ENCODE peak calls at places on chromosomes 3 and 15, in ten cellular contexts. X, R, B, T, K, Q, P, G, H and W are unnamed samples.

GRCh38 chr3:12966847-12967750 is 106.1 kb downstream of the IQSEC1 start:
- DNase-seq in X (no peak), R (peak; percentile 22), B (no peak), T (peak; percentile 31), K (no peak), Q (no peak), P (no peak), G (peak; percentile 24), H (peak; percentile 74), W (no peak)

GRCh38 chr15:65066001-65066634 is 1.7 kb downstream of the RASL12 start:
- DNase-seq in X (no peak), R (no peak), B (no peak), T (no peak), K (no peak), Q (no peak), P (no peak), G (no peak), H (no peak), W (no peak)

GRCh38 chr3:163664466-163664865 is 1413.8 kb downstream of the SI start:
- DNase-seq in X (no peak), R (no peak), B (no peak), T (no peak), K (no peak), Q (no peak), P (no peak), G (no peak), H (no peak), W (no peak)

GRCh38 chr15:85748729-85749128 is 46.0 kb downstream of the KLHL25 start:
- DNase-seq in X (no peak), R (no peak), B (no peak), T (no peak), K (no peak), Q (no peak), P (no peak), G (no peak), H (peak; percentile 53), W (no peak)

GRCh38 chr3:134084230-134084950 is 54.7 kb upstream of the SLCO2A1 start:
- DNase-seq in X (no peak), R (no peak), B (no peak), T (no peak), K (no peak), Q (no peak), P (no peak), G (no peak), H (no peak), W (peak; percentile 44)

GRCh38 chr3:168071971-168072645 is 23.6 kb downstream of the GOLIM4 start:
- DNase-seq in X (no peak), R (no peak), B (no peak), T (no peak), K (no peak), Q (no peak), P (no peak), G (no peak), H (no peak), W (no peak)

GRCh38 chr15:79091204-79091867 is 756 bp upstream of the RASGRF1 start:
- DNase-seq in X (no peak), R (no peak), B (no peak), T (no peak), K (no peak), Q (no peak), P (no peak), G (peak; percentile 19), H (no peak), W (no peak)

GRCh38 chr15:35374661-35375060 is 171.3 kb downstream of the DPH6 start:
- DNase-seq in X (no peak), R (no peak), B (no peak), T (no peak), K (no peak), Q (no peak), P (no peak), G (no peak), H (no peak), W (no peak)

GRCh38 chr3:108132727-108133373 is 42.0 kb upstream of the CD47 start:
- DNase-seq in X (peak; percentile 46), R (no peak), B (no peak), T (no peak), K (no peak), Q (no peak), P (peak; percentile 30), G (no peak), H (no peak), W (no peak)

GRCh38 chr15:85874236-85874635 is 79.5 kb upstream of the KLHL25 start:
- DNase-seq in X (no peak), R (no peak), B (no peak), T (no peak), K (no peak), Q (no peak), P (no peak), G (no peak), H (no peak), W (no peak)

GRCh38 chr3:33942483-33943150 is 144.2 kb downstream of the PDCD6IP start:
- DNase-seq in X (no peak), R (no peak), B (no peak), T (no peak), K (no peak), Q (no peak), P (no peak), G (no peak), H (no peak), W (no peak)

GRCh38 chr3:18579659-18580058 is 154.5 kb upstream of the SATB1 start:
- DNase-seq in X (no peak), R (no peak), B (no peak), T (no peak), K (no peak), Q (no peak), P (no peak), G (no peak), H (no peak), W (no peak)

GRCh38 chr15:90347666-90348065 is 4.4 kb upstream of the ZNF774 start:
- DNase-seq in X (no peak), R (no peak), B (no peak), T (no peak), K (no peak), Q (no peak), P (no peak), G (no peak), H (no peak), W (no peak)

GRCh38 chr15:99556010-99556409 is 9.8 kb upstream of the MEF2A start:
- DNase-seq in X (peak; percentile 73), R (no peak), B (no peak), T (no peak), K (no peak), Q (no peak), P (no peak), G (no peak), H (no peak), W (no peak)

GRCh38 chr3:186461141-186461540 is 83.0 kb downstream of the CRYGS start:
- DNase-seq in X (no peak), R (no peak), B (no peak), T (no peak), K (no peak), Q (peak; percentile 17), P (no peak), G (no peak), H (no peak), W (no peak)

GRCh38 chr3:172080503-172080902 is 41.1 kb downstream of the FNDC3B start:
- DNase-seq in X (no peak), R (no peak), B (no peak), T (no peak), K (no peak), Q (no peak), P (no peak), G (no peak), H (no peak), W (no peak)

GRCh38 chr3:141366285-141367037 is 1.8 kb upstream of the ZBTB38 start:
- DNase-seq in X (no peak), R (no peak), B (no peak), T (peak; percentile 61), K (peak; percentile 85), Q (no peak), P (peak; percentile 94), G (no peak), H (no peak), W (no peak)

GRCh38 chr15:92810418-92811138 is 89.5 kb upstream of the CHD2 start:
- DNase-seq in X (peak; percentile 87), R (no peak), B (no peak), T (peak; percentile 76), K (no peak), Q (no peak), P (peak; percentile 79), G (no peak), H (peak; percentile 88), W (no peak)

GRCh38 chr3:133547432-133548041 is 25.9 kb upstream of the CDV3 start:
- DNase-seq in X (no peak), R (no peak), B (no peak), T (no peak), K (no peak), Q (no peak), P (no peak), G (no peak), H (no peak), W (no peak)

GRCh38 chr3:167115331-167115934 is 264.7 kb downstream of the ZBBX start:
- DNase-seq in X (no peak), R (no peak), B (no peak), T (no peak), K (no peak), Q (no peak), P (no peak), G (no peak), H (no peak), W (no peak)

GRCh38 chr3:52385157-52385556 is 59.7 kb downstream of the SEMA3G start:
- DNase-seq in X (peak; percentile 58), R (no peak), B (no peak), T (no peak), K (no peak), Q (no peak), P (no peak), G (peak; percentile 74), H (no peak), W (no peak)

GRCh38 chr15:79985571-79985970 is 14.6 kb upstream of the BCL2A1 start:
- DNase-seq in X (no peak), R (no peak), B (no peak), T (no peak), K (no peak), Q (no peak), P (no peak), G (no peak), H (no peak), W (no peak)

GRCh38 chr15:94119923-94120775 is 111.2 kb upstream of the MCTP2 start:
- DNase-seq in X (peak; percentile 92), R (no peak), B (no peak), T (peak; percentile 56), K (peak; percentile 78), Q (peak; percentile 73), P (peak; percentile 22), G (peak; percentile 65), H (peak; percentile 77), W (no peak)

GRCh38 chr3:58572013-58572633 is 5.1 kb downstream of the FAM107A start:
- DNase-seq in X (no peak), R (no peak), B (no peak), T (no peak), K (no peak), Q (no peak), P (no peak), G (no peak), H (no peak), W (no peak)

GRCh38 chr3:153209596-153209995 is 47.6 kb downstream of the RAP2B start:
- DNase-seq in X (no peak), R (no peak), B (no peak), T (no peak), K (no peak), Q (no peak), P (no peak), G (peak; percentile 30), H (no peak), W (no peak)

GRCh38 chr3:141272906-141273662 is 41.5 kb downstream of the PXYLP1 start:
- DNase-seq in X (no peak), R (no peak), B (no peak), T (no peak), K (no peak), Q (no peak), P (no peak), G (no peak), H (no peak), W (no peak)

GRCh38 chr15:78303729-78304486 is 4.5 kb upstream of the SKIC8 start:
- DNase-seq in X (no peak), R (no peak), B (no peak), T (no peak), K (no peak), Q (no peak), P (no peak), G (no peak), H (no peak), W (no peak)

GRCh38 chr15:41490355-41490754 is 3.3 kb upstream of the ITPKA start:
- DNase-seq in X (no peak), R (no peak), B (no peak), T (no peak), K (peak; percentile 86), Q (peak; percentile 85), P (peak; percentile 78), G (no peak), H (no peak), W (no peak)